ENCODE peak calls at places on chromosomes 1 and 21, in nine cellular contexts. P, W, C, O, L, D, Y, H and A are unnamed samples.
A peak's percentile ranks its signal among the peaks of the same experiment; 100 is the strongest.

GRCh38 chr1:162485236-162485635 is 12.4 kb upstream of the UHMK1 start:
- DNase-seq in P (no peak), W (no peak), C (no peak), O (no peak), L (no peak), D (peak; percentile 25), Y (no peak), H (no peak), A (no peak)

GRCh38 chr1:244137725-244138124 is 86.6 kb downstream of the ZBTB18 start:
- DNase-seq in P (no peak), W (no peak), C (no peak), O (no peak), L (no peak), D (no peak), Y (peak; percentile 2), H (no peak), A (no peak)

GRCh38 chr21:33734326-33734725 is 92.0 kb downstream of the ITSN1 start:
- DNase-seq in P (no peak), W (no peak), C (no peak), O (no peak), L (no peak), D (peak; percentile 7), Y (no peak), H (no peak), A (no peak)

GRCh38 chr1:92085727-92086126 is 5.6 kb downstream of the BTBD8 start:
- DNase-seq in P (no peak), W (no peak), C (peak; percentile 10), O (no peak), L (no peak), D (peak; percentile 4), Y (no peak), H (no peak), A (no peak)

GRCh38 chr1:179025975-179026812 is 500 bp downstream of the FAM20B start:
- DNase-seq in P (peak; percentile 50), W (peak; percentile 58), C (peak; percentile 39), O (peak; percentile 73), L (peak; percentile 77), D (peak; percentile 52), Y (peak; percentile 76), H (peak; percentile 80), A (peak; percentile 83)

GRCh38 chr1:226308166-226308722 is 720 bp downstream of the LIN9 start:
- DNase-seq in P (peak; percentile 18), W (no peak), C (no peak), O (peak; percentile 40), L (peak; percentile 19), D (no peak), Y (no peak), H (no peak), A (no peak)

GRCh38 chr1:177464682-177465081 is 293.9 kb downstream of the BRINP2 start:
- DNase-seq in P (no peak), W (no peak), C (no peak), O (no peak), L (no peak), D (no peak), Y (no peak), H (no peak), A (no peak)

GRCh38 chr1:52364235-52364839 is 1.7 kb downstream of the CC2D1B start:
- DNase-seq in P (no peak), W (no peak), C (no peak), O (no peak), L (no peak), D (no peak), Y (no peak), H (no peak), A (no peak)

GRCh38 chr1:16126160-16126559 is 29.7 kb downstream of the EPHA2 start:
- DNase-seq in P (peak; percentile 6), W (no peak), C (no peak), O (no peak), L (no peak), D (no peak), Y (no peak), H (peak; percentile 3), A (no peak)

GRCh38 chr1:38777464-38777957 is 82.1 kb downstream of the RRAGC start:
- DNase-seq in P (no peak), W (no peak), C (no peak), O (no peak), L (no peak), D (no peak), Y (no peak), H (no peak), A (no peak)

GRCh38 chr1:156602557-156602993 is 1.3 kb upstream of the GPATCH4 start:
- DNase-seq in P (no peak), W (no peak), C (peak; percentile 43), O (no peak), L (peak; percentile 48), D (no peak), Y (no peak), H (no peak), A (peak; percentile 51)

GRCh38 chr1:89279011-89279466 is 6.4 kb upstream of the GBP5 start:
- DNase-seq in P (no peak), W (no peak), C (no peak), O (no peak), L (no peak), D (no peak), Y (peak; percentile 71), H (no peak), A (no peak)

GRCh38 chr1:25587290-25587689 is 29.3 kb upstream of the MAN1C1 start:
- DNase-seq in P (no peak), W (no peak), C (no peak), O (no peak), L (no peak), D (no peak), Y (no peak), H (no peak), A (no peak)

GRCh38 chr1:107925565-107925964 is 39.4 kb downstream of the VAV3 start:
- DNase-seq in P (no peak), W (no peak), C (no peak), O (no peak), L (no peak), D (no peak), Y (no peak), H (no peak), A (no peak)
- H3K4me1 ChIP-seq in P (no peaks in the 10 kb centered on the region), W (no peaks in the 10 kb centered on the region), C (no peaks in the 10 kb centered on the region), O (no peaks in the 10 kb centered on the region), L (no peaks in the 10 kb centered on the region), D (no peaks in the 10 kb centered on the region), Y (peaks cover 1% of the 10 kb centered on the region), H (no peaks in the 10 kb centered on the region), A (no peaks in the 10 kb centered on the region)

GRCh38 chr1:201495447-201496295 is 11.3 kb downstream of the CSRP1 start:
- DNase-seq in P (peak; percentile 87), W (peak; percentile 82), C (no peak), O (peak; percentile 83), L (no peak), D (peak; percentile 95), Y (no peak), H (peak; percentile 82), A (no peak)

GRCh38 chr1:201491896-201492511 is 14.9 kb downstream of the CSRP1 start:
- DNase-seq in P (no peak), W (no peak), C (no peak), O (no peak), L (no peak), D (no peak), Y (no peak), H (no peak), A (no peak)

GRCh38 chr1:201490708-201491131 is 16.2 kb downstream of the CSRP1 start:
- DNase-seq in P (no peak), W (no peak), C (no peak), O (no peak), L (no peak), D (no peak), Y (no peak), H (no peak), A (no peak)

GRCh38 chr1:201496296-201496690 is 10.6 kb downstream of the CSRP1 start:
- DNase-seq in P (no peak), W (no peak), C (no peak), O (no peak), L (no peak), D (no peak), Y (no peak), H (no peak), A (no peak)

GRCh38 chr1:201493757-201494617 is 12.9 kb downstream of the CSRP1 start:
- DNase-seq in P (peak; percentile 79), W (no peak), C (no peak), O (peak; percentile 54), L (no peak), D (peak; percentile 74), Y (no peak), H (peak; percentile 45), A (no peak)
- H3K4me1 ChIP-seq in P (peaks cover 42% of the 10 kb centered on the region), W (peaks cover 8% of the 10 kb centered on the region), C (peaks cover 9% of the 10 kb centered on the region), O (peaks cover 98% of the 10 kb centered on the region), L (peaks cover 57% of the 10 kb centered on the region), D (peaks cover 55% of the 10 kb centered on the region), Y (no peaks in the 10 kb centered on the region), H (peaks cover 77% of the 10 kb centered on the region), A (no peaks in the 10 kb centered on the region)

DNA sequence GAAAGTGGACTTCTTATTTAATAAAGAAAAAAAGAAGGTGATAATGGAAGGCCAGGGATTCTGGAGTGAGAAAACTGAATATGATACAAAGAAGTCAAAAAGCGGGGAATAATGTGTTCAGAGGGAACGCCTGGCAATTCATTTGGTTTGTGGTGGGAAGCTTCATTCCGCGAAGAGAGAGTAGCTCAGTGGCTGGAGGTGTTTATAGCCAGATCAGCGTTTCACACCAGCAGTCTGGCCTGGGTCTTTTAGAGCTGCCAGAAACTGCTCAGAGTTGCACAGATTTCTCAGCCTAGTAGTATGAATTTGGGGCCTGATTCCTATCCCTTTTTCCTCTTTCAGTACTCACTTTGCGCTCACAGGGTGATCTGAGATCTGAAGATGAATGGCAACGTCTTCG is 67.8 kb upstream of the IPO9 start:
- DNase-seq in P (no peak), W (no peak), C (no peak), O (no peak), L (no peak), D (no peak), Y (no peak), H (no peak), A (no peak)
- H3K4me1 ChIP-seq in P (peaks cover 3% of the 10 kb centered on the region), W (no peaks in the 10 kb centered on the region), C (no peaks in the 10 kb centered on the region), O (peaks cover 100% of the 10 kb centered on the region), L (peaks cover 25% of the 10 kb centered on the region), D (peaks cover 46% of the 10 kb centered on the region), Y (no peaks in the 10 kb centered on the region), H (peaks cover 96% of the 10 kb centered on the region), A (peaks cover 47% of the 10 kb centered on the region)

GRCh38 chr1:32338637-32339145 is 2.7 kb upstream of the MARCKSL1 start:
- DNase-seq in P (no peak), W (no peak), C (no peak), O (no peak), L (no peak), D (no peak), Y (no peak), H (no peak), A (no peak)
- H3K4me1 ChIP-seq in P (peaks cover 3% of the 10 kb centered on the region), W (no peaks in the 10 kb centered on the region), C (peaks cover 3% of the 10 kb centered on the region), O (peaks cover 59% of the 10 kb centered on the region), L (peaks cover 17% of the 10 kb centered on the region), D (peaks cover 5% of the 10 kb centered on the region), Y (peaks cover 37% of the 10 kb centered on the region), H (peaks cover 26% of the 10 kb centered on the region), A (peaks cover 12% of the 10 kb centered on the region)

DNA sequence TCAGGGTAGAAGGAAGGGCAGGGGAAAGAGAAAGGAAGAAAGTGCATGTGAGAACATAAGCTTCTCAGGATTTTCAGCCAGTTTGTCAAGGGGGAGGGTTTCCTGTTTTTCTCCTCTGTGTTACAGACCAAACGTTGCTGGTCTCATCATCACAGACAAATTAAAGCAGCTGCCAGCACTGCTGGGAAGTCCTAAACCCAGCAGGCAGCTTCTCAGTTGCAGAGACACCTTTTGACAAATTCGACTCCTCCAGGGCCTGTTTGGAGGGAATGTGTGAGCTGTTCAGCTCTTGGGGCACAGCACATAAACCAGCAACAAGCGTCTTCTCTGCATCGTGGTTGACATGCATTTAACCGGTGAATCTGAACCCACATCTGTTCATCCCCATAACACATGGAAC is 454.5 kb upstream of the RUNX1 start:
- DNase-seq in P (no peak), W (no peak), C (no peak), O (no peak), L (no peak), D (no peak), Y (peak; percentile 13), H (no peak), A (no peak)
- H3K4me1 ChIP-seq in P (peaks cover 10% of the 10 kb centered on the region), W (no peaks in the 10 kb centered on the region), C (no peaks in the 10 kb centered on the region), O (no peaks in the 10 kb centered on the region), L (no peaks in the 10 kb centered on the region), D (no peaks in the 10 kb centered on the region), Y (peaks cover 19% of the 10 kb centered on the region), H (no peaks in the 10 kb centered on the region), A (no peaks in the 10 kb centered on the region)